ENCODE peak calls at places on chromosomes 16 and 17, in six cellular contexts. Q, L, D, N, B and K are unnamed samples.

GRCh38 chr17:70172921-70173320 is 3.6 kb downstream of the KCNJ2 start:
- DNase-seq in Q (no peak), L (no peak), D (no peak), N (no peak), B (no peak), K (no peak)

GRCh38 chr17:5676012-5676411 is 91.7 kb upstream of the NLRP1 start:
- DNase-seq in Q (no peak), L (no peak), D (no peak), N (no peak), B (no peak), K (no peak)

GRCh38 chr16:77172964-77173363 is 18.0 kb upstream of the MON1B start:
- DNase-seq in Q (no peak), L (no peak), D (no peak), N (no peak), B (no peak), K (no peak)

GRCh38 chr16:89534147-89534788 is 26.1 kb downstream of the SPG7 start:
- DNase-seq in Q (no peak), L (no peak), D (no peak), N (no peak), B (no peak), K (no peak)

GRCh38 chr17:29588561-29589411 is 662 bp downstream of the GIT1 start:
- DNase-seq in Q (no peak), L (no peak), D (peak), N (no peak), B (no peak), K (no peak)

GRCh38 chr17:4679652-4680051 is 24.3 kb downstream of the PELP1 start:
- DNase-seq in Q (no peak), L (no peak), D (no peak), N (no peak), B (no peak), K (no peak)

GRCh38 chr16:65534121-65534528 is 412.3 kb upstream of the CDH11 start:
- DNase-seq in Q (no peak), L (no peak), D (no peak), N (no peak), B (no peak), K (no peak)

GRCh38 chr17:77254961-77255741 is 114.4 kb downstream of the SEC14L1 start:
- DNase-seq in Q (peak), L (peak), D (no peak), N (no peak), B (no peak), K (peak)

GRCh38 chr16:27843800-27844199 is 219.7 kb downstream of the GSG1L start:
- DNase-seq in Q (no peak), L (peak), D (no peak), N (no peak), B (no peak), K (no peak)

GRCh38 chr16:25007284-25007984 is 7.7 kb downstream of the ARHGAP17 start:
- DNase-seq in Q (no peak), L (no peak), D (no peak), N (no peak), B (peak), K (no peak)
- H3K27ac ChIP-seq in Q (peak), L (peak), D (peak), N (peak), B (peak), K (peak)

DNA sequence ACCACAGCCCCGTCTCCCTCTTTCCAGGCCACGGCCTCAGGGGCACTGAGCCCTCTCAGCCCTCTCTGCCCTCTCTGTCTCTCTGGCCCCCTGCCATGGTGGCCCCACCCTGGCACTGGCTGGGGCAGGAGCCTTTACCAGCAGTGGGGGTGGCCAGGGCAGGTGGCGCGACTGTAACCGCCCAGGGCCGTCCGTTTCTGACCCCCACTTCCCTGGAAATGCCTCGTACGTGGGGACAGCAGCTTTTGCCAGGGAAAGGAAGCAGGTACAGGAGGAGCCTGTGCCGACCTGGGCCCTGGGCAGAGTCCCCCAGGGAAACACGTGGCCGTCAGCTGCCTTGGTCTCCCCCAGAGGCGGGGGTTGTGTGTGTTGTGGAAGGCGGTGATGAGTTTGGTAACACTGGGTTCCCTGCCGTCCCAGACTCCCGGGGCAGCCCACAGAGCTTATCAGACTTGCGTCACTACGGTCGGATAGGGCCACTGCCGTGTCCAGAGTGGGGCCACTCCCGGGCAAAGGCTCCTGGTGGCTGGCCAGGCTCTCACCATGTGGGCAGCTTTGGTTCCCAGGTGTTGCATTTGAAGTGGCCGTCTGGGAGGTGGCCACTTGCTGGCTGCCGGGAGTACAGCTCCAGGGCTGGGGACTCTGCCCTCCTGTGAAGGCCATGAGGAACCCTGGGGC is 249.3 kb upstream of the CIBAR2 start:
- DNase-seq in Q (peak), L (no peak), D (no peak), N (no peak), B (peak), K (no peak)
- TF ChIP-seq CTCF in Q (no peak), L (no peak), D (no peak), N (no peak), B (no peak), K (no peak)

GRCh38 chr16:31215287-31216115 is 1.4 kb downstream of the PYDC1 start:
- DNase-seq in Q (peak), L (no peak), D (peak), N (no peak), B (no peak), K (no peak)
- H3K4me3 ChIP-seq in Q (peak), L (peak), D (peak), N (peak), B (peak), K (peak)

DNA sequence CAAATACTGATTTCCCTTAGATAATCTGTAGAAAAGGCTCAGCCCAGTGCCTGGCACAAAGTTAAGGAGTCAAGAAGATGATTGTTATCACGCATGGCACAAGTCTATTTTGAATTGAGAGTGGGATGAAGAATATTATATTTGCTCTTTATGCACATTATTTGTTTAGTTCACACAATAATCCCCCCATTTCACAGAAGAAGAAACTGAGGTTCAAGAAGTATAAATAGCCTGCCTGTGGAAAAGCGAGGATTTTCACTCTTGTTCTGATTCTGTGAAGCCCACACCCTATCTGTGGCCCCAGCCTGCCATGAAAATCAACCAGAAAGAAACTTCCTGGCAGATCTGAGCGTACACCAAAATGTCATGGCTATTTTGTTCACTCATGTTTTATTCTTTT is 73.0 kb downstream of the YPEL2 start:
- DNase-seq in Q (no peak), L (no peak), D (no peak), N (no peak), B (no peak), K (no peak)
- H3K27ac ChIP-seq in Q (no peak), L (no peak), D (peak), N (no peak), B (no peak), K (no peak)

GRCh38 chr17:33521784-33522183 is 228.7 kb upstream of the ASIC2 start:
- DNase-seq in Q (no peak), L (no peak), D (peak), N (no peak), B (no peak), K (no peak)
- TF ChIP-seq CTCF in Q (no peak), L (no peak), D (peak), N (no peak), B (no peak), K (no peak)